ENCODE peak calls at places on chromosomes 4 and X, in five cellular contexts. V, G, T, Z and J are unnamed samples.

GRCh38 chrX:50691820-50692219 is 122.2 kb downstream of the SHROOM4 start:
- DNase-seq in V (peak), G (peak), T (no peak), Z (no peak), J (no peak)

GRCh38 chrX:3262906-3263305 is 83.5 kb downstream of the MXRA5 start:
- DNase-seq in V (no peak), G (peak), T (no peak), Z (peak), J (no peak)

GRCh38 chrX:135086197-135086854 is 34.0 kb downstream of the ETDB start:
- DNase-seq in V (peak), G (no peak), T (no peak), Z (no peak), J (peak)

GRCh38 chr4:182776376-182777058 is 140.7 kb downstream of the DCTD start:
- DNase-seq in V (no peak), G (no peak), T (no peak), Z (no peak), J (no peak)

GRCh38 chr4:83093060-83093640 is 21.4 kb downstream of the PLAC8 start:
- DNase-seq in V (no peak), G (no peak), T (no peak), Z (no peak), J (no peak)

GRCh38 chr4:53935780-53936179 is 128.6 kb downstream of the CHIC2 start:
- DNase-seq in V (no peak), G (no peak), T (no peak), Z (no peak), J (no peak)

GRCh38 chr4:82900016-82900334 is 560 bp upstream of the THAP9 start:
- DNase-seq in V (peak), G (no peak), T (no peak), Z (no peak), J (no peak)

GRCh38 chr4:95534032-95534431 is 14.7 kb downstream of the UNC5C start:
- DNase-seq in V (peak), G (no peak), T (no peak), Z (no peak), J (no peak)

GRCh38 chrX:110159235-110159634 is 156.3 kb downstream of the TMEM164 start:
- DNase-seq in V (no peak), G (no peak), T (no peak), Z (no peak), J (no peak)